ENCODE peak calls at places on chromosomes 6 and 20, in four cellular contexts. V, F, J and I are unnamed samples.

GRCh38 chr6:106084106-106084963 is 1.8 kb upstream of the PRDM1 start:
- DNase-seq in V (no peak), F (peak), J (peak), I (peak)

GRCh38 chr6:32492351-32492750 is 37.7 kb downstream of the HLA-DRB5 start:
- DNase-seq in V (no peak), F (no peak), J (no peak), I (no peak)

GRCh38 chr6:75488026-75488425 is 5.6 kb downstream of the FILIP1 start:
- DNase-seq in V (no peak), F (no peak), J (peak), I (no peak)

GRCh38 chr6:37259191-37259590 is 1.2 kb upstream of the TMEM217 start:
- DNase-seq in V (no peak), F (no peak), J (no peak), I (no peak)

GRCh38 chr6:93418448-93419303 is 683 bp downstream of the EPHA7 start:
- DNase-seq in V (peak), F (peak), J (no peak), I (no peak)

GRCh38 chr6:1625352-1625773 is 15.6 kb downstream of the FOXC1 start:
- DNase-seq in V (no peak), F (peak), J (no peak), I (no peak)

GRCh38 chr6:164337024-164337924 is 922.8 kb downstream of the QKI start:
- DNase-seq in V (no peak), F (no peak), J (no peak), I (no peak)

GRCh38 chr20:19601133-19601810 is 156.8 kb upstream of the RIN2 start:
- DNase-seq in V (no peak), F (no peak), J (no peak), I (no peak)

GRCh38 chr6:2911171-2911570 is 8.1 kb upstream of the SERPINB9 start:
- DNase-seq in V (no peak), F (no peak), J (no peak), I (no peak)

GRCh38 chr6:141401851-141402250 is 730.9 kb upstream of the GJE1 start:
- DNase-seq in V (no peak), F (no peak), J (no peak), I (no peak)

GRCh38 chr20:57061058-57061900 is 205.2 kb downstream of the BMP7 start:
- DNase-seq in V (no peak), F (peak), J (no peak), I (no peak)

GRCh38 chr20:59723607-59724456 is 119.5 kb downstream of the PHACTR3 start:
- DNase-seq in V (no peak), F (no peak), J (no peak), I (no peak)

GRCh38 chr6:150891886-150892485 is 26.5 kb downstream of the MTHFD1L start:
- DNase-seq in V (peak), F (peak), J (no peak), I (peak)

GRCh38 chr6:67287566-67287965 is 1347.5 kb upstream of the ADGRB3 start:
- DNase-seq in V (no peak), F (no peak), J (no peak), I (no peak)

GRCh38 chr20:57389695-57390603 is 1.2 kb upstream of the RBM38 start:
- DNase-seq in V (peak), F (peak), J (no peak), I (peak)

GRCh38 chr6:219641-220198 is 72.6 kb upstream of the DUSP22 start:
- DNase-seq in V (no peak), F (peak), J (peak), I (no peak)

GRCh38 chr20:2470051-2470431 is 548 bp downstream of the SNRPB start:
- DNase-seq in V (peak), F (peak), J (no peak), I (peak)

GRCh38 chr20:37201827-37202162 is 22.4 kb upstream of the MROH8 start:
- DNase-seq in V (no peak), F (no peak), J (no peak), I (no peak)

GRCh38 chr20:8757146-8757545 is 311.7 kb upstream of the PLCB4 start:
- DNase-seq in V (no peak), F (no peak), J (peak), I (no peak)

DNA sequence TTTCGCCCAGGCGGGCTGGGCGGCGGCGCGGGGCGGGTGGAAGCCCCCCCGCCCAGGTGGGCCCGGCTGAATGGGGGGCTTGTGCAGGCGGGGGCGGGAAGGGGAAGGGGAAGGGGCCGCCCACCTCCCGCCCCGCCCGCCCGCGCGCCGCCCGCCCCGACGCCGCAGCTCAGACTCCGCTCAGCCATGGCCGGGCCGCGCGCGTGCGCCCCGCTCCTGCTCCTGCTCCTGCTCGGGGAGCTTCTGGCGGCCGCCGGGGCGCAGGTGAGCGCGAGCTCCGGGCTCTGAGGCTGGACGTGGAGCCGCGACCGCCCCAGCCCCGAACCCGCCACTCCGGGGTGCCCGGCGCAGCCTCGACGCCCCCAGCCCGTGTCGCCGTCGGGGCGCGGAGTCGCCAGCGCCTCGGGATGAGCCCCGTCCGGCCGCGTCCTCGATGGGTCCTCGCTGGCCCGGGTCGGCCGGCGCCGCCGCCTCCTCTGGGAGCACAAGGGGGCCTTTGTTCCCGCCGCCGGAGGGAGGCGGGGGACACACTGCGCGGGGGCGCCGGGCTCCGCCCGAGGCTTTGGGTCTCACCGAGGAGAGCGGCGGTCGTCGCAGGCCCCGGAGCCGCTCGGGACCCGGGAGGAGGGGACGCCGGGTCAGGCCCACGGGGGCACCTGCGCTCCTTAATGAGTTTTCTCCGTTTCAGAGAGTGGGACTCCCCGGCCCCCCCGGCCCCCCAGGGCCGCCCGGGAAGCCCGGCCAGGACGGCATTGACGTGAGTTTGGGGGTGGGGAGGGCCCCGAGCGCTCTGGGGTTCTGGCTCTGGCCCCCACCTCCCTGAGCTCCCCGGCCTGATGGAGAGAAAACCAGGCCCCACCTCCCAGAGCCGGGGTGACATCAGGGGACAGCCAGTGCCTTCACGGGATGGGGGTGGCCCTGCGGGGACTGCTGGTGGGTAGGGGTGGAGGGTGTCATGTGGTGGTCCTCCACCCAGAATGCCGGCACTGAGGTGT is at the start of gene COL9A3:
- DNase-seq in V (no peak), F (peak), J (no peak), I (no peak)
- H3K4me3 ChIP-seq in V (peak), F (peak), J (peak), I (no peak)

GRCh38 chr20:43409041-43409913 is 48.4 kb upstream of the SRSF6 start:
- DNase-seq in V (no peak), F (peak), J (peak), I (no peak)

DNA sequence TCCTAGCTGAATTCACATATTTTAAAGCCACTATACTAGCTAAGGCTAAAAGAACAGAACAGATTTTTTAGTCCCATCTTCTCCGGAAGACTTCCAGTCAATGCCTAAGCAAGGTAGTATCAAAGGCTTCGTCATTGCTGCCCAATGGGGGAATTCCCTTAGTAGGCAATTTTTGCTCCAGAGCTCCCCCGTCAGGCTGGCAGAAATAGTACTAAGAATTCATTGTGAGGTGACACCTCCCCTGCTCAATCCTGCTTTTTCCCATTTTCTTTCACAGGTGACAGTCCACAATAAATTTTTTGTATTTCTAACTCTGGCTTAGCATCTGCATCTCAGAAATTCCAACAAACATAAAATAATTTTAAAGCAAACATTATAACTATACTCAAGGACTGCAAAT is 52.8 kb upstream of the SRSF6 start:
- DNase-seq in V (no peak), F (peak), J (no peak), I (no peak)
- H3K4me3 ChIP-seq in V (no peak), F (no peak), J (no peak), I (no peak)

GRCh38 chr20:17315491-17316231 is 88.8 kb downstream of the PCSK2 start:
- DNase-seq in V (peak), F (no peak), J (no peak), I (no peak)
- H3K4me3 ChIP-seq in V (peak), F (no peak), J (no peak), I (no peak)

GRCh38 chr6:27178860-27179259 is 68.6 kb upstream of the PRSS16 start:
- DNase-seq in V (no peak), F (peak), J (no peak), I (no peak)
- H3K4me3 ChIP-seq in V (peak), F (peak), J (peak), I (peak)